ENCODE peak calls at places on chromosomes 1 and 21, in six cellular contexts. One of them, this sample, is unnamed.

GRCh38 chr1:69284508-69284907 is 283.2 kb upstream of the LRRC7 start:
- DNase-seq in heart right ventricle: no peak
- DNase-seq in naive thymus-derived CD4-positive, alpha-beta T cell: no peak
- DNase-seq in cardiac fibroblast: no peak
- DNase-seq in heart left ventricle: no peak
- DNase-seq in vagina: no peak
- DNase-seq in this sample: no peak

GRCh38 chr1:206544562-206545257 is 37.4 kb downstream of the RASSF5 start:
- DNase-seq in heart right ventricle: peak
- DNase-seq in naive thymus-derived CD4-positive, alpha-beta T cell: peak
- DNase-seq in cardiac fibroblast: peak
- DNase-seq in heart left ventricle: peak
- DNase-seq in vagina: no peak
- DNase-seq in this sample: peak

GRCh38 chr1:62428351-62428750 is 8.5 kb upstream of the USP1 start:
- DNase-seq in heart right ventricle: no peak
- DNase-seq in naive thymus-derived CD4-positive, alpha-beta T cell: no peak
- DNase-seq in cardiac fibroblast: no peak
- DNase-seq in heart left ventricle: no peak
- DNase-seq in vagina: no peak
- DNase-seq in this sample: no peak

GRCh38 chr1:172469717-172470116 is 25.8 kb upstream of the PIGC start:
- DNase-seq in heart right ventricle: no peak
- DNase-seq in naive thymus-derived CD4-positive, alpha-beta T cell: no peak
- DNase-seq in cardiac fibroblast: no peak
- DNase-seq in heart left ventricle: no peak
- DNase-seq in vagina: no peak
- DNase-seq in this sample: no peak

GRCh38 chr1:85230305-85230977 is 29.0 kb downstream of the C1orf52 start:
- DNase-seq in heart right ventricle: no peak
- DNase-seq in naive thymus-derived CD4-positive, alpha-beta T cell: no peak
- DNase-seq in cardiac fibroblast: no peak
- DNase-seq in heart left ventricle: no peak
- DNase-seq in vagina: no peak
- DNase-seq in this sample: no peak

GRCh38 chr1:41591891-41592290 is 107.4 kb upstream of the EDN2 start:
- DNase-seq in heart right ventricle: no peak
- DNase-seq in naive thymus-derived CD4-positive, alpha-beta T cell: no peak
- DNase-seq in cardiac fibroblast: no peak
- DNase-seq in heart left ventricle: no peak
- DNase-seq in vagina: peak
- DNase-seq in this sample: no peak

GRCh38 chr21:32484706-32485380 is 72.3 kb downstream of the EVA1C start:
- DNase-seq in heart right ventricle: no peak
- DNase-seq in naive thymus-derived CD4-positive, alpha-beta T cell: no peak
- DNase-seq in cardiac fibroblast: no peak
- DNase-seq in heart left ventricle: no peak
- DNase-seq in vagina: no peak
- DNase-seq in this sample: no peak

GRCh38 chr1:38098101-38098847 is 51.7 kb upstream of the POU3F1 start:
- DNase-seq in heart right ventricle: no peak
- DNase-seq in naive thymus-derived CD4-positive, alpha-beta T cell: no peak
- DNase-seq in cardiac fibroblast: no peak
- DNase-seq in heart left ventricle: no peak
- DNase-seq in vagina: no peak
- DNase-seq in this sample: no peak

GRCh38 chr1:183090386-183091006 is 67.3 kb downstream of the LAMC1 start:
- DNase-seq in heart right ventricle: peak
- DNase-seq in naive thymus-derived CD4-positive, alpha-beta T cell: no peak
- DNase-seq in cardiac fibroblast: peak
- DNase-seq in heart left ventricle: peak
- DNase-seq in vagina: no peak
- DNase-seq in this sample: no peak

GRCh38 chr1:165456114-165456513 is 11.2 kb upstream of the RXRG start:
- DNase-seq in heart right ventricle: no peak
- DNase-seq in naive thymus-derived CD4-positive, alpha-beta T cell: no peak
- DNase-seq in cardiac fibroblast: no peak
- DNase-seq in heart left ventricle: no peak
- DNase-seq in vagina: no peak
- DNase-seq in this sample: no peak

GRCh38 chr1:210362526-210362925 is 33.8 kb downstream of the HHAT start:
- DNase-seq in heart right ventricle: peak
- DNase-seq in naive thymus-derived CD4-positive, alpha-beta T cell: no peak
- DNase-seq in cardiac fibroblast: no peak
- DNase-seq in heart left ventricle: peak
- DNase-seq in vagina: no peak
- DNase-seq in this sample: no peak

GRCh38 chr1:14429577-14429976 is 168.9 kb upstream of the KAZN start:
- DNase-seq in heart right ventricle: no peak
- DNase-seq in naive thymus-derived CD4-positive, alpha-beta T cell: no peak
- DNase-seq in cardiac fibroblast: no peak
- DNase-seq in heart left ventricle: no peak
- DNase-seq in vagina: no peak
- DNase-seq in this sample: no peak
- H3K4me3 ChIP-seq in heart right ventricle: no peak
- H3K4me3 ChIP-seq in naive thymus-derived CD4-positive, alpha-beta T cell: no peak
- H3K4me3 ChIP-seq in cardiac fibroblast: no peak
- H3K4me3 ChIP-seq in heart left ventricle: no peak
- H3K4me3 ChIP-seq in vagina: no peak
- H3K4me3 ChIP-seq in this sample: no peak

GRCh38 chr1:6497215-6497866 is 5.9 kb upstream of the PLEKHG5 start:
- DNase-seq in heart right ventricle: no peak
- DNase-seq in naive thymus-derived CD4-positive, alpha-beta T cell: peak
- DNase-seq in cardiac fibroblast: peak
- DNase-seq in heart left ventricle: peak
- DNase-seq in vagina: no peak
- DNase-seq in this sample: peak

GRCh38 chr1:6496360-6496704 is 4.9 kb upstream of the PLEKHG5 start:
- DNase-seq in heart right ventricle: no peak
- DNase-seq in naive thymus-derived CD4-positive, alpha-beta T cell: no peak
- DNase-seq in cardiac fibroblast: no peak
- DNase-seq in heart left ventricle: no peak
- DNase-seq in vagina: no peak
- DNase-seq in this sample: no peak

GRCh38 chr1:6497867-6498575 is 6.6 kb upstream of the PLEKHG5 start:
- DNase-seq in heart right ventricle: no peak
- DNase-seq in naive thymus-derived CD4-positive, alpha-beta T cell: no peak
- DNase-seq in cardiac fibroblast: no peak
- DNase-seq in heart left ventricle: peak
- DNase-seq in vagina: no peak
- DNase-seq in this sample: no peak

GRCh38 chr1:6495540-6496359 is 4.3 kb upstream of the PLEKHG5 start:
- DNase-seq in heart right ventricle: no peak
- DNase-seq in naive thymus-derived CD4-positive, alpha-beta T cell: no peak
- DNase-seq in cardiac fibroblast: no peak
- DNase-seq in heart left ventricle: no peak
- DNase-seq in vagina: no peak
- DNase-seq in this sample: no peak

DNA sequence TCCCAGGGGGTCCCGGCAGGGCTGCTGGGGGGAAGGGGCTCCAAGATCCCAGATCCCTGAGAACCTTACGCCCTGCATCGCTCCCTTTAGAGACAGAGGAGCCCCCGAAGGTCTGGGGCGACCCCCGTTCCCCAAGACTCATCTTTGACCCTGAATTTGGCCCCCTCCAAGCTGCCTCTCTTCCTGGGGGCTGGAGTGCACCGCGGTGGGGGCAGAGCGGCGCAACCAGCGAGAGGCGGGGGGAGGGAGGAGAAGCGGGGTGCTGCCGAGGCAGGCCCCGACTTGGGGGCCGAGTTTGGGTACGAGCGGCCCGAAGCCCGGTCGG is 5.4 kb upstream of the PLEKHG5 start:
- DNase-seq in heart right ventricle: no peak
- DNase-seq in naive thymus-derived CD4-positive, alpha-beta T cell: no peak
- DNase-seq in cardiac fibroblast: no peak
- DNase-seq in heart left ventricle: no peak
- DNase-seq in vagina: no peak
- DNase-seq in this sample: no peak
- H3K4me3 ChIP-seq in heart right ventricle: peak
- H3K4me3 ChIP-seq in naive thymus-derived CD4-positive, alpha-beta T cell: peak
- H3K4me3 ChIP-seq in cardiac fibroblast: peak
- H3K4me3 ChIP-seq in heart left ventricle: peak
- H3K4me3 ChIP-seq in vagina: peak
- H3K4me3 ChIP-seq in this sample: no peak

DNA sequence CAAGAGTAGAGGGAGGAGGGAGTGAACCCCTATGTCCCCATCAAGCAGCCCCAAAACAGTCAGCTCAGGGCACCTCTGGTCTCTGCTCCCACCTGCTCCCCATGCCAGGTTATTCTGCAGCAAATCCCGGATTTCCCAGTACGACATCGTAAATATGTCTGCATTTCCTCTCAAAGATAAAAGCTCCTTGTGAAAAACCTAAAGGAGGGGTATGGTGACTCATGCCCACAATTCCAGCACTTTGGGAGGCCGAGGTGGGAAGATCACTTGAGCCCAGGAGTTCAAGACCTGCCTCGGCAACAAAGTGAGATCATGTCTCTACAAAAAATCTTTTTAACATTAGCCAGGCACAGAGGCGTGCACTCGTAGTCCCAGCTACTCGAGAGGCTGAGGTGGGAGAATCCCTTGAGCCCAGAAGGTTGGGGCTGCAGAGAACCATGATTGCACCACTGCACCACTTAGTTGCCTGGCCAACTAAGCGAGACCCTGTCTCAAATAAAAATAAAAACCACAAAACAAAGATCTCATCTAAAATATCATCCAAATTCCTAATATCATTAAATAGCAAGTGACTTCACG is 7.1 kb downstream of the ACOT7 start:
- DNase-seq in heart right ventricle: no peak
- DNase-seq in naive thymus-derived CD4-positive, alpha-beta T cell: no peak
- DNase-seq in cardiac fibroblast: peak
- DNase-seq in heart left ventricle: no peak
- DNase-seq in vagina: no peak
- DNase-seq in this sample: no peak
- H3K4me3 ChIP-seq in heart right ventricle: no peak
- H3K4me3 ChIP-seq in naive thymus-derived CD4-positive, alpha-beta T cell: no peak
- H3K4me3 ChIP-seq in cardiac fibroblast: no peak
- H3K4me3 ChIP-seq in heart left ventricle: no peak
- H3K4me3 ChIP-seq in vagina: no peak
- H3K4me3 ChIP-seq in this sample: no peak

GRCh38 chr21:35411434-35411833 is 362.3 kb upstream of the RUNX1 start:
- DNase-seq in heart right ventricle: no peak
- DNase-seq in naive thymus-derived CD4-positive, alpha-beta T cell: no peak
- DNase-seq in cardiac fibroblast: no peak
- DNase-seq in heart left ventricle: no peak
- DNase-seq in vagina: no peak
- DNase-seq in this sample: no peak

GRCh38 chr21:35406600-35406999 is 357.5 kb upstream of the RUNX1 start:
- DNase-seq in heart right ventricle: no peak
- DNase-seq in naive thymus-derived CD4-positive, alpha-beta T cell: no peak
- DNase-seq in cardiac fibroblast: no peak
- DNase-seq in heart left ventricle: no peak
- DNase-seq in vagina: no peak
- DNase-seq in this sample: no peak

GRCh38 chr21:35410656-35411055 is 361.6 kb upstream of the RUNX1 start:
- DNase-seq in heart right ventricle: no peak
- DNase-seq in naive thymus-derived CD4-positive, alpha-beta T cell: no peak
- DNase-seq in cardiac fibroblast: no peak
- DNase-seq in heart left ventricle: no peak
- DNase-seq in vagina: no peak
- DNase-seq in this sample: no peak

GRCh38 chr21:35410123-35410522 is 361.0 kb upstream of the RUNX1 start:
- DNase-seq in heart right ventricle: no peak
- DNase-seq in naive thymus-derived CD4-positive, alpha-beta T cell: no peak
- DNase-seq in cardiac fibroblast: no peak
- DNase-seq in heart left ventricle: no peak
- DNase-seq in vagina: no peak
- DNase-seq in this sample: no peak

GRCh38 chr21:35408401-35408800 is 359.3 kb upstream of the RUNX1 start:
- DNase-seq in heart right ventricle: no peak
- DNase-seq in naive thymus-derived CD4-positive, alpha-beta T cell: no peak
- DNase-seq in cardiac fibroblast: peak
- DNase-seq in heart left ventricle: no peak
- DNase-seq in vagina: no peak
- DNase-seq in this sample: no peak
- H3K4me3 ChIP-seq in heart right ventricle: peak
- H3K4me3 ChIP-seq in naive thymus-derived CD4-positive, alpha-beta T cell: no peak
- H3K4me3 ChIP-seq in cardiac fibroblast: no peak
- H3K4me3 ChIP-seq in heart left ventricle: no peak
- H3K4me3 ChIP-seq in vagina: no peak
- H3K4me3 ChIP-seq in this sample: no peak

DNA sequence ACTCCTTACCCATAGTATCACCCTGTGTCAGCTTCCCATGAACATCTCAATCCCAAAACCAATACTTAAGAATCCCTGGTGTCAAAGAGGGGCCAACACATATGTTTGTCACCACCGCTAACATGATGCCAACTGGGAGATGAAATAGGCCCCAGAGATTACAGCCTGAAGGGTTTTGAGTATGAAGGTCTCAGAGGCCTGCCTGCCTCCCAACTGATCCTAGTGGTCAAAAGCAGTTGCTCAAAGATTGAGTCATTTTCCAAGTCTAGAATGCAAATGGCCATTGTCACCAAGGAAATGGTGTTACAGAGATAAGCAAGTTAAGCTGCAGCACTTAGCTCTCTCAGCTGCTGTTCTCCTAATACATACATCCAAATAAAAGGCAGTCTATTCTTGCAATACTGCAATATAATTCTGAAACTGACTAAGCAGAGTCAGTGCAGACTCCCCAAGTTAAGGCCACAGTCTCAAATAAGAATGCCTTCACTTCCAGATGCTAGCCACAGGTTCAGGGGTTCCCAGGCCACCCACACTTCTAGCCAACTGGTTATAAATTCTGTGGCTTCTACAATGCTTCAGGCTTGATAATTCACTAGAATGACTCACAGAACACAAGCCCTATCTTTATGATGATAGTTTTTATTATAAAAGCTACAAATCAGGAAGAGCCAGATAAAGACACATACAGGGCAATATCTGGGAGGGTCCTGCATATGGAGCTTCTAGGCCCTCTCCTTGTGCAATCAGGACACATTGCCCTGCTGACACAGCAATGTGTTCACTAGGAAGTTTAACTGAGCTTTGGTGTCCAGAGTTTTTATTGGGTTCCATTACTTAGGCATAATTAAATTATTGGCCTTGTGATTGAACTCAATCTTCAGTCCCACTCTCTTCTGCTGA is 18.6 kb downstream of the DUSP10 start:
- DNase-seq in heart right ventricle: no peak
- DNase-seq in naive thymus-derived CD4-positive, alpha-beta T cell: no peak
- DNase-seq in cardiac fibroblast: no peak
- DNase-seq in heart left ventricle: no peak
- DNase-seq in vagina: no peak
- DNase-seq in this sample: no peak
- H3K4me3 ChIP-seq in heart right ventricle: no peak
- H3K4me3 ChIP-seq in naive thymus-derived CD4-positive, alpha-beta T cell: no peak
- H3K4me3 ChIP-seq in cardiac fibroblast: no peak
- H3K4me3 ChIP-seq in heart left ventricle: no peak
- H3K4me3 ChIP-seq in vagina: no peak
- H3K4me3 ChIP-seq in this sample: no peak

This sample was measured in GM06990.